ENCODE peak calls at places on chromosomes 2 and 18, in four cellular contexts. One of them, this sample, is unnamed.
A peak's percentile ranks its signal among the peaks of the same experiment; 100 is the strongest.

GRCh38 chr2:70496819-70497218 is 56.8 kb downstream of the TGFA start:
- DNase-seq in Calu3: no peak
- DNase-seq in AG10803: peak; percentile 43
- DNase-seq in activated CD8-positive, alpha-beta T cell treated with anti-CD3 and anti-CD28 coated beads for 36 hours: no peak
- DNase-seq in this sample: no peak

GRCh38 chr2:219430633-219431615 is 3.7 kb upstream of the SPEG start:
- DNase-seq in activated CD8-positive, alpha-beta T cell treated with anti-CD3 and anti-CD28 coated beads for 36 hours: no peak
- DNase-seq in AG10803: peak; percentile 48
- DNase-seq in Calu3: peak; percentile 40
- DNase-seq in this sample: no peak

GRCh38 chr18:2139676-2140075 is 431.6 kb downstream of the METTL4 start:
- DNase-seq in Calu3: no peak
- DNase-seq in activated CD8-positive, alpha-beta T cell treated with anti-CD3 and anti-CD28 coated beads for 36 hours: no peak
- DNase-seq in AG10803: peak; percentile 46
- DNase-seq in this sample: no peak

GRCh38 chr2:3604207-3604877 is 9.4 kb downstream of the COLEC11 start:
- DNase-seq in activated CD8-positive, alpha-beta T cell treated with anti-CD3 and anti-CD28 coated beads for 36 hours: no peak
- DNase-seq in AG10803: no peak
- DNase-seq in Calu3: no peak
- DNase-seq in this sample: no peak

GRCh38 chr2:79876430-79876829 is 363.6 kb downstream of the CTNNA2 start:
- DNase-seq in Calu3: no peak
- DNase-seq in activated CD8-positive, alpha-beta T cell treated with anti-CD3 and anti-CD28 coated beads for 36 hours: no peak
- DNase-seq in AG10803: peak; percentile 3
- DNase-seq in this sample: no peak

GRCh38 chr18:26549103-26549485 is 741 bp upstream of the KCTD1 start:
- DNase-seq in activated CD8-positive, alpha-beta T cell treated with anti-CD3 and anti-CD28 coated beads for 36 hours: peak; percentile 28
- DNase-seq in AG10803: peak; percentile 43
- DNase-seq in Calu3: peak; percentile 52
- DNase-seq in this sample: no peak

GRCh38 chr2:238646281-238646680 is 201.6 kb upstream of the TWIST2 start:
- DNase-seq in Calu3: no peak
- DNase-seq in AG10803: no peak
- DNase-seq in activated CD8-positive, alpha-beta T cell treated with anti-CD3 and anti-CD28 coated beads for 36 hours: no peak
- DNase-seq in this sample: no peak

GRCh38 chr2:188322569-188323531 is 31.2 kb downstream of the GULP1 start:
- DNase-seq in Calu3: no peak
- DNase-seq in activated CD8-positive, alpha-beta T cell treated with anti-CD3 and anti-CD28 coated beads for 36 hours: no peak
- DNase-seq in AG10803: no peak
- DNase-seq in this sample: no peak

GRCh38 chr2:36336321-36336720 is 19.3 kb upstream of the CRIM1 start:
- DNase-seq in AG10803: no peak
- DNase-seq in Calu3: no peak
- DNase-seq in activated CD8-positive, alpha-beta T cell treated with anti-CD3 and anti-CD28 coated beads for 36 hours: no peak
- DNase-seq in this sample: no peak

GRCh38 chr18:58091099-58091611 is 47.1 kb downstream of the NEDD4L start:
- DNase-seq in activated CD8-positive, alpha-beta T cell treated with anti-CD3 and anti-CD28 coated beads for 36 hours: no peak
- DNase-seq in AG10803: no peak
- DNase-seq in Calu3: peak; percentile 71
- DNase-seq in this sample: no peak

GRCh38 chr2:235611756-235612155 is 117.9 kb downstream of the AGAP1 start:
- DNase-seq in activated CD8-positive, alpha-beta T cell treated with anti-CD3 and anti-CD28 coated beads for 36 hours: no peak
- DNase-seq in Calu3: no peak
- DNase-seq in AG10803: peak; percentile 38
- DNase-seq in this sample: no peak

GRCh38 chr2:128303095-128303791 is 15.4 kb downstream of the HS6ST1 start:
- DNase-seq in AG10803: no peak
- DNase-seq in Calu3: no peak
- DNase-seq in activated CD8-positive, alpha-beta T cell treated with anti-CD3 and anti-CD28 coated beads for 36 hours: no peak
- DNase-seq in this sample: no peak

GRCh38 chr2:141611981-141612380 is 518.8 kb downstream of the LRP1B start:
- DNase-seq in AG10803: peak; percentile 1
- DNase-seq in Calu3: no peak
- DNase-seq in activated CD8-positive, alpha-beta T cell treated with anti-CD3 and anti-CD28 coated beads for 36 hours: no peak
- DNase-seq in this sample: no peak

GRCh38 chr18:9366126-9366714 is 31.6 kb downstream of the TWSG1 start:
- DNase-seq in AG10803: peak; percentile 60
- DNase-seq in activated CD8-positive, alpha-beta T cell treated with anti-CD3 and anti-CD28 coated beads for 36 hours: no peak
- DNase-seq in Calu3: peak; percentile 69
- DNase-seq in this sample: no peak

GRCh38 chr2:240579771-240580614 is 6.5 kb upstream of the CAPN10 start:
- DNase-seq in AG10803: peak; percentile 94
- DNase-seq in Calu3: peak; percentile 84
- DNase-seq in activated CD8-positive, alpha-beta T cell treated with anti-CD3 and anti-CD28 coated beads for 36 hours: peak; percentile 83
- DNase-seq in this sample: peak; percentile 91

GRCh38 chr2:208370881-208371633 is 35.5 kb upstream of the PTH2R start:
- DNase-seq in activated CD8-positive, alpha-beta T cell treated with anti-CD3 and anti-CD28 coated beads for 36 hours: no peak
- DNase-seq in AG10803: peak; percentile 34
- DNase-seq in Calu3: no peak
- DNase-seq in this sample: no peak

GRCh38 chr2:70084973-70085710 is 2.1 kb upstream of the PCBP1 start:
- DNase-seq in AG10803: no peak
- DNase-seq in Calu3: no peak
- DNase-seq in activated CD8-positive, alpha-beta T cell treated with anti-CD3 and anti-CD28 coated beads for 36 hours: peak; percentile 75
- DNase-seq in this sample: no peak

GRCh38 chr2:122368576-122369243 is 613.3 kb downstream of the TSN start:
- DNase-seq in AG10803: peak; percentile 8
- DNase-seq in activated CD8-positive, alpha-beta T cell treated with anti-CD3 and anti-CD28 coated beads for 36 hours: no peak
- DNase-seq in Calu3: peak; percentile 24
- DNase-seq in this sample: no peak

GRCh38 chr18:22342625-22343024 is 75.1 kb downstream of the CTAGE1 start:
- DNase-seq in AG10803: peak; percentile 47
- DNase-seq in activated CD8-positive, alpha-beta T cell treated with anti-CD3 and anti-CD28 coated beads for 36 hours: peak; percentile 65
- DNase-seq in Calu3: peak; percentile 71
- DNase-seq in this sample: no peak

GRCh38 chr2:207337234-207338219 is 171.8 kb upstream of the KLF7 start:
- DNase-seq in Calu3: no peak
- DNase-seq in AG10803: no peak
- DNase-seq in activated CD8-positive, alpha-beta T cell treated with anti-CD3 and anti-CD28 coated beads for 36 hours: no peak
- DNase-seq in this sample: no peak

GRCh38 chr2:203626952-203627681 is 79.3 kb upstream of the CD28 start:
- DNase-seq in Calu3: no peak
- DNase-seq in AG10803: peak; percentile 97
- DNase-seq in activated CD8-positive, alpha-beta T cell treated with anti-CD3 and anti-CD28 coated beads for 36 hours: no peak
- DNase-seq in this sample: no peak

GRCh38 chr18:46369323-46369722 is 265.1 kb downstream of the HAUS1 start:
- DNase-seq in activated CD8-positive, alpha-beta T cell treated with anti-CD3 and anti-CD28 coated beads for 36 hours: no peak
- DNase-seq in Calu3: no peak
- DNase-seq in AG10803: no peak
- DNase-seq in this sample: no peak

GRCh38 chr2:239548491-239548890 is 147.7 kb upstream of the HDAC4 start:
- DNase-seq in activated CD8-positive, alpha-beta T cell treated with anti-CD3 and anti-CD28 coated beads for 36 hours: peak; percentile 90
- DNase-seq in Calu3: no peak
- DNase-seq in AG10803: no peak
- DNase-seq in this sample: peak; percentile 94

GRCh38 chr18:51563401-51563800 is 365.9 kb upstream of the MEX3C start:
- DNase-seq in activated CD8-positive, alpha-beta T cell treated with anti-CD3 and anti-CD28 coated beads for 36 hours: no peak
- DNase-seq in AG10803: no peak
- DNase-seq in Calu3: no peak
- DNase-seq in this sample: no peak

GRCh38 chr18:37985126-37985525 is 419.5 kb upstream of the CELF4 start:
- DNase-seq in activated CD8-positive, alpha-beta T cell treated with anti-CD3 and anti-CD28 coated beads for 36 hours: no peak
- DNase-seq in Calu3: no peak
- DNase-seq in AG10803: no peak
- DNase-seq in this sample: no peak

GRCh38 chr2:219689676-219690628 is 62.5 kb downstream of the SLC4A3 start:
- DNase-seq in Calu3: peak; percentile 75
- DNase-seq in activated CD8-positive, alpha-beta T cell treated with anti-CD3 and anti-CD28 coated beads for 36 hours: peak; percentile 66
- DNase-seq in AG10803: peak; percentile 75
- DNase-seq in this sample: peak; percentile 53

GRCh38 chr18:26547302-26548143 is 830 bp downstream of the KCTD1 start:
- DNase-seq in activated CD8-positive, alpha-beta T cell treated with anti-CD3 and anti-CD28 coated beads for 36 hours: peak; percentile 75
- DNase-seq in Calu3: peak; percentile 78
- DNase-seq in AG10803: peak; percentile 76
- DNase-seq in this sample: no peak

GRCh38 chr18:51053822-51054221 is 23.8 kb downstream of the SMAD4 start:
- DNase-seq in Calu3: no peak
- DNase-seq in AG10803: no peak
- DNase-seq in activated CD8-positive, alpha-beta T cell treated with anti-CD3 and anti-CD28 coated beads for 36 hours: no peak
- DNase-seq in this sample: no peak

GRCh38 chr2:241775223-241776177 is 1.1 kb upstream of the GAL3ST2 start:
- DNase-seq in Calu3: no peak
- DNase-seq in AG10803: no peak
- DNase-seq in activated CD8-positive, alpha-beta T cell treated with anti-CD3 and anti-CD28 coated beads for 36 hours: no peak
- DNase-seq in this sample: no peak

GRCh38 chr2:96773922-96774321 is 13.2 kb downstream of the CNNM4 start:
- DNase-seq in AG10803: no peak
- DNase-seq in activated CD8-positive, alpha-beta T cell treated with anti-CD3 and anti-CD28 coated beads for 36 hours: peak; percentile 55
- DNase-seq in Calu3: no peak
- DNase-seq in this sample: peak; percentile 12

GRCh38 chr2:152716805-152717241 is 438 bp downstream of the PRPF40A start:
- DNase-seq in activated CD8-positive, alpha-beta T cell treated with anti-CD3 and anti-CD28 coated beads for 36 hours: peak; percentile 51
- DNase-seq in Calu3: peak; percentile 25
- DNase-seq in AG10803: peak; percentile 6
- DNase-seq in this sample: peak; percentile 50